ENCODE peak calls at places on chromosomes 4 and X, in seven cellular contexts. One of them, this sample, is unnamed.

GRCh38 chr4:3388461-3389185 is 53.1 kb upstream of the HGFAC start:
- DNase-seq in GDM1: peak
- DNase-seq in HFF-Myc: peak
- DNase-seq in T1000: peak
- DNase-seq in ascending aorta: peak
- DNase-seq in gastrocnemius medialis: no peak
- DNase-seq in RPMI7951: peak
- DNase-seq in this sample: no peak

GRCh38 chr4:2096073-2096609 is 37.0 kb downstream of the NAT8L start:
- DNase-seq in GDM1: no peak
- DNase-seq in HFF-Myc: no peak
- DNase-seq in T1000: peak
- DNase-seq in ascending aorta: no peak
- DNase-seq in gastrocnemius medialis: no peak
- DNase-seq in RPMI7951: peak
- DNase-seq in this sample: no peak

GRCh38 chrX:97026406-97026805 is 142.7 kb downstream of the RPA4 start:
- DNase-seq in GDM1: no peak
- DNase-seq in HFF-Myc: no peak
- DNase-seq in T1000: no peak
- DNase-seq in ascending aorta: no peak
- DNase-seq in gastrocnemius medialis: no peak
- DNase-seq in RPMI7951: no peak
- DNase-seq in this sample: no peak

GRCh38 chr4:57430706-57431105 is 320.5 kb upstream of the IGFBP7 start:
- DNase-seq in GDM1: no peak
- DNase-seq in HFF-Myc: no peak
- DNase-seq in T1000: no peak
- DNase-seq in ascending aorta: no peak
- DNase-seq in gastrocnemius medialis: no peak
- DNase-seq in RPMI7951: no peak
- DNase-seq in this sample: no peak

GRCh38 chrX:2969021-2969420 is 37.3 kb upstream of the ARSH start:
- DNase-seq in GDM1: no peak
- DNase-seq in HFF-Myc: no peak
- DNase-seq in T1000: no peak
- DNase-seq in ascending aorta: no peak
- DNase-seq in gastrocnemius medialis: no peak
- DNase-seq in RPMI7951: no peak
- DNase-seq in this sample: no peak

GRCh38 chr4:53941331-53941730 is 123.1 kb downstream of the CHIC2 start:
- DNase-seq in GDM1: no peak
- DNase-seq in HFF-Myc: no peak
- DNase-seq in T1000: no peak
- DNase-seq in ascending aorta: no peak
- DNase-seq in gastrocnemius medialis: no peak
- DNase-seq in RPMI7951: no peak
- DNase-seq in this sample: no peak

GRCh38 chrX:32150141-32150540 is 1061.2 kb downstream of the DMD start:
- DNase-seq in GDM1: no peak
- DNase-seq in HFF-Myc: no peak
- DNase-seq in T1000: no peak
- DNase-seq in ascending aorta: no peak
- DNase-seq in gastrocnemius medialis: peak
- DNase-seq in RPMI7951: no peak
- DNase-seq in this sample: no peak

GRCh38 chr4:76993787-76994641 is 44.5 kb downstream of the SEPTIN11 start:
- DNase-seq in GDM1: no peak
- DNase-seq in HFF-Myc: no peak
- DNase-seq in T1000: no peak
- DNase-seq in ascending aorta: no peak
- DNase-seq in gastrocnemius medialis: peak
- DNase-seq in RPMI7951: peak
- DNase-seq in this sample: no peak

GRCh38 chrX:27439771-27440170 is 23.4 kb downstream of the PPP4R3C start:
- DNase-seq in GDM1: no peak
- DNase-seq in HFF-Myc: no peak
- DNase-seq in T1000: no peak
- DNase-seq in ascending aorta: no peak
- DNase-seq in gastrocnemius medialis: no peak
- DNase-seq in RPMI7951: no peak
- DNase-seq in this sample: no peak

GRCh38 chr4:138938371-138938699 is 77.2 kb upstream of the NOCT start:
- DNase-seq in GDM1: no peak
- DNase-seq in HFF-Myc: peak
- DNase-seq in T1000: no peak
- DNase-seq in ascending aorta: no peak
- DNase-seq in gastrocnemius medialis: no peak
- DNase-seq in RPMI7951: peak
- DNase-seq in this sample: no peak

GRCh38 chr4:138910914-138911336 is 104.7 kb upstream of the NOCT start:
- DNase-seq in GDM1: no peak
- DNase-seq in HFF-Myc: peak
- DNase-seq in T1000: peak
- DNase-seq in ascending aorta: peak
- DNase-seq in gastrocnemius medialis: peak
- DNase-seq in RPMI7951: peak
- DNase-seq in this sample: peak

GRCh38 chr4:148052448-148052847 is 320.6 kb downstream of the ARHGAP10 start:
- DNase-seq in GDM1: no peak
- DNase-seq in HFF-Myc: no peak
- DNase-seq in T1000: no peak
- DNase-seq in ascending aorta: no peak
- DNase-seq in gastrocnemius medialis: no peak
- DNase-seq in RPMI7951: no peak
- DNase-seq in this sample: no peak

GRCh38 chr4:87038837-87039715 is 104.3 kb downstream of the AFF1 start:
- DNase-seq in GDM1: no peak
- DNase-seq in HFF-Myc: no peak
- DNase-seq in T1000: peak
- DNase-seq in ascending aorta: peak
- DNase-seq in gastrocnemius medialis: peak
- DNase-seq in RPMI7951: peak
- DNase-seq in this sample: peak

GRCh38 chrX:23383411-23383810 is 48.8 kb downstream of the PTCHD1 start:
- DNase-seq in GDM1: no peak
- DNase-seq in HFF-Myc: peak
- DNase-seq in T1000: no peak
- DNase-seq in ascending aorta: no peak
- DNase-seq in gastrocnemius medialis: no peak
- DNase-seq in RPMI7951: peak
- DNase-seq in this sample: no peak

GRCh38 chrX:129961180-129962083 is 21.0 kb upstream of the BCORL1 start:
- DNase-seq in GDM1: peak
- DNase-seq in HFF-Myc: no peak
- DNase-seq in T1000: no peak
- DNase-seq in ascending aorta: peak
- DNase-seq in gastrocnemius medialis: no peak
- DNase-seq in RPMI7951: peak
- DNase-seq in this sample: peak

GRCh38 chr4:110361921-110362320 is 114.0 kb upstream of the ENPEP start:
- DNase-seq in GDM1: peak
- DNase-seq in HFF-Myc: no peak
- DNase-seq in T1000: no peak
- DNase-seq in ascending aorta: no peak
- DNase-seq in gastrocnemius medialis: no peak
- DNase-seq in RPMI7951: peak
- DNase-seq in this sample: no peak

GRCh38 chr4:2891294-2891693 is 47.6 kb downstream of the ADD1 start:
- DNase-seq in GDM1: no peak
- DNase-seq in HFF-Myc: no peak
- DNase-seq in T1000: no peak
- DNase-seq in ascending aorta: no peak
- DNase-seq in gastrocnemius medialis: no peak
- DNase-seq in RPMI7951: peak
- DNase-seq in this sample: no peak

GRCh38 chrX:81355436-81355835 is 153.5 kb downstream of the SH3BGRL start:
- DNase-seq in GDM1: no peak
- DNase-seq in HFF-Myc: no peak
- DNase-seq in T1000: no peak
- DNase-seq in ascending aorta: no peak
- DNase-seq in gastrocnemius medialis: no peak
- DNase-seq in RPMI7951: no peak
- DNase-seq in this sample: no peak

GRCh38 chrX:71493111-71493613 is 39.7 kb upstream of the OGT start:
- DNase-seq in GDM1: no peak
- DNase-seq in HFF-Myc: no peak
- DNase-seq in T1000: no peak
- DNase-seq in ascending aorta: peak
- DNase-seq in gastrocnemius medialis: peak
- DNase-seq in RPMI7951: no peak
- DNase-seq in this sample: no peak

GRCh38 chr4:176443646-176444409 is 124.1 kb downstream of the SPCS3 start:
- DNase-seq in GDM1: no peak
- DNase-seq in HFF-Myc: no peak
- DNase-seq in T1000: no peak
- DNase-seq in ascending aorta: no peak
- DNase-seq in gastrocnemius medialis: no peak
- DNase-seq in RPMI7951: peak
- DNase-seq in this sample: no peak

GRCh38 chrX:5646818-5647217 is 581.8 kb downstream of the NLGN4X start:
- DNase-seq in GDM1: no peak
- DNase-seq in HFF-Myc: no peak
- DNase-seq in T1000: no peak
- DNase-seq in ascending aorta: no peak
- DNase-seq in gastrocnemius medialis: no peak
- DNase-seq in RPMI7951: no peak
- DNase-seq in this sample: no peak

GRCh38 chr4:173524218-173525117 is 5.6 kb downstream of the HAND2 start:
- DNase-seq in GDM1: no peak
- DNase-seq in HFF-Myc: no peak
- DNase-seq in T1000: no peak
- DNase-seq in ascending aorta: peak
- DNase-seq in gastrocnemius medialis: no peak
- DNase-seq in RPMI7951: no peak
- DNase-seq in this sample: no peak

GRCh38 chr4:13371050-13371449 is 113.1 kb downstream of the RAB28 start:
- DNase-seq in GDM1: no peak
- DNase-seq in HFF-Myc: no peak
- DNase-seq in T1000: no peak
- DNase-seq in ascending aorta: no peak
- DNase-seq in gastrocnemius medialis: no peak
- DNase-seq in RPMI7951: no peak
- DNase-seq in this sample: no peak

GRCh38 chr4:185011408-185011807 is 6.9 kb upstream of the HELT start:
- DNase-seq in GDM1: peak
- DNase-seq in HFF-Myc: no peak
- DNase-seq in T1000: no peak
- DNase-seq in ascending aorta: no peak
- DNase-seq in gastrocnemius medialis: no peak
- DNase-seq in RPMI7951: peak
- DNase-seq in this sample: no peak

GRCh38 chrX:133776072-133776471 is 209.3 kb downstream of the GPC3 start:
- DNase-seq in GDM1: no peak
- DNase-seq in HFF-Myc: no peak
- DNase-seq in T1000: no peak
- DNase-seq in ascending aorta: no peak
- DNase-seq in gastrocnemius medialis: no peak
- DNase-seq in RPMI7951: no peak
- DNase-seq in this sample: no peak

GRCh38 chrX:110992611-110993010 is 103.4 kb upstream of the PAK3 start:
- DNase-seq in GDM1: no peak
- DNase-seq in HFF-Myc: no peak
- DNase-seq in T1000: no peak
- DNase-seq in ascending aorta: no peak
- DNase-seq in gastrocnemius medialis: no peak
- DNase-seq in RPMI7951: peak
- DNase-seq in this sample: no peak

GRCh38 chrX:86148024-86148511 is at the start of gene DACH2:
- DNase-seq in GDM1: no peak
- DNase-seq in HFF-Myc: no peak
- DNase-seq in T1000: peak
- DNase-seq in ascending aorta: peak
- DNase-seq in gastrocnemius medialis: peak
- DNase-seq in RPMI7951: peak
- DNase-seq in this sample: peak